ENCODE peak calls at places on chromosomes 4 and X, in eight cellular contexts. W, H, N, S, O, K, M and U are unnamed samples.
A peak's percentile ranks its signal among the peaks of the same experiment; 100 is the strongest.

GRCh38 chr4:55175779-55176231 is 50.4 kb upstream of the KDR start:
- DNase-seq in M (peak; percentile 1), N (no peak), W (no peak), S (no peak), K (peak; percentile 61), H (peak; percentile 29), O (no peak), U (peak; percentile 80)

GRCh38 chr4:2244947-2245786 is 3.2 kb upstream of the HAUS3 start:
- DNase-seq in N (no peak), O (no peak), K (no peak), H (no peak), S (no peak), W (peak; percentile 6), M (no peak), U (no peak)

GRCh38 chr4:99645638-99646037 is 12.0 kb downstream of the C4orf54 start:
- DNase-seq in W (no peak), N (no peak), H (peak; percentile 9), K (no peak), O (no peak), M (no peak), S (peak; percentile 24), U (no peak)

GRCh38 chrX:83819304-83819703 is 41.6 kb upstream of the CYLC1 start:
- DNase-seq in O (no peak), W (no peak), M (peak; percentile 16), S (no peak), H (no peak), N (peak; percentile 1), K (no peak), U (no peak)

GRCh38 chr4:74219241-74219640 is 61.3 kb downstream of the MTHFD2L start:
- DNase-seq in K (no peak), W (no peak), N (no peak), H (no peak), O (no peak), M (no peak), S (no peak), U (no peak)

GRCh38 chr4:110458494-110459266 is 17.3 kb upstream of the ENPEP start:
- DNase-seq in H (no peak), W (no peak), O (no peak), M (no peak), N (no peak), S (no peak), K (no peak), U (no peak)

GRCh38 chr4:833156-833555 is 7.2 kb upstream of the CPLX1 start:
- DNase-seq in W (no peak), S (peak; percentile 72), H (no peak), K (no peak), M (no peak), O (no peak), N (no peak), U (no peak)

GRCh38 chr4:6913350-6913749 is 3.7 kb downstream of the TBC1D14 start:
- DNase-seq in H (no peak), M (no peak), S (no peak), K (no peak), O (no peak), W (no peak), N (no peak), U (no peak)

GRCh38 chr4:111689214-111689613 is 456.0 kb upstream of the FAM241A start:
- DNase-seq in M (peak; percentile 18), S (no peak), W (no peak), H (peak; percentile 51), N (no peak), O (no peak), K (peak; percentile 34), U (peak; percentile 84)

GRCh38 chrX:40912166-40912565 is 173.1 kb upstream of the USP9X start:
- DNase-seq in M (no peak), S (no peak), H (no peak), O (no peak), W (no peak), N (no peak), K (no peak), U (no peak)

GRCh38 chrX:132423323-132423722 is 65.5 kb downstream of the MBNL3 start:
- DNase-seq in S (no peak), N (no peak), K (no peak), O (no peak), M (no peak), H (no peak), W (no peak), U (no peak)

GRCh38 chr4:126375462-126376054 is 1060.8 kb downstream of the FAT4 start:
- DNase-seq in K (peak; percentile 29), W (no peak), S (no peak), M (no peak), H (peak; percentile 26), N (no peak), O (no peak), U (peak; percentile 1)

GRCh38 chr4:126071346-126072333 is 756.9 kb downstream of the FAT4 start:
- DNase-seq in H (peak; percentile 89), M (no peak), K (peak; percentile 87), W (no peak), N (no peak), S (no peak), O (peak; percentile 54), U (peak; percentile 86)

GRCh38 chr4:37244583-37245390 is at the start of gene NWD2:
- DNase-seq in H (no peak), N (peak; percentile 74), S (peak; percentile 12), K (peak; percentile 6), O (no peak), M (no peak), W (peak; percentile 35), U (no peak)

GRCh38 chrX:41481264-41482109 is 34.3 kb downstream of the NYX start:
- DNase-seq in N (peak; percentile 50), K (no peak), O (no peak), M (peak; percentile 30), W (peak; percentile 62), S (no peak), H (no peak), U (peak; percentile 18)

GRCh38 chr4:155966171-155966570 is 12.5 kb upstream of the CTSO start:
- DNase-seq in H (no peak), M (no peak), N (no peak), K (no peak), S (no peak), W (no peak), O (no peak), U (no peak)

GRCh38 chr4:76987153-76987562 is 37.6 kb downstream of the SEPTIN11 start:
- DNase-seq in N (no peak), H (peak; percentile 99), K (peak; percentile 98), W (no peak), S (no peak), M (no peak), O (peak; percentile 27), U (peak; percentile 99)

GRCh38 chr4:40038972-40039371 is 17.7 kb upstream of the N4BP2 start:
- DNase-seq in O (no peak), M (no peak), N (no peak), H (peak; percentile 8), S (no peak), W (no peak), K (no peak), U (peak; percentile 72)

GRCh38 chr4:125323547-125324100 is 8.9 kb downstream of the FAT4 start:
- DNase-seq in O (no peak), H (peak; percentile 51), K (peak; percentile 79), W (no peak), N (peak; percentile 18), M (peak; percentile 9), S (no peak), U (peak; percentile 62)

DNA sequence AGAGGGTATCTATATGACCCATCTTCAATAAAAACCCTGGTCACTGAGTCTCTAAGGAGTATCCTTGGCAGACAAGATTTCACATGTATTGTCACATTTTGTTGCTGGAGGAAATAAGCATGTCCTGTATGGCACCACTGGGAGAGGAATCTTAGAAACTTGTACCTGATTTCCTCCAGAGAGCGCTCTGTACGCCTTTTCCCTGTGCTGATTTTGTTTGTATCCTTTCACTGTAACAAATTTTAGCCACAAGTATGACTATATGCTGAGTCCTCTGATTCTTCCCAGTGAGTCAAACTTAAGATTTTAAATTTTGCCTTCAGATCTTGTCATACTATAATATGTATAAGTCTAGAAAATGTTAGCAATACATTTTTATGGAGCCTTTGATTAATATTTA is 102.8 kb downstream of the ITIH6 start:
- DNase-seq in O (no peak), W (no peak), N (no peak), S (no peak), H (peak; percentile 1), K (peak; percentile 35), M (no peak), U (peak; percentile 23)
- TF ChIP-seq CTCF in O (no peak), W (no peak), N (peak; percentile 11), S (no peak), H (no peak), K (peak; percentile 21), M (no peak), U (no peak)

GRCh38 chrX:11666180-11666579 is 460 bp upstream of the ARHGAP6 start:
- DNase-seq in K (no peak), M (no peak), H (peak; percentile 33), N (peak; percentile 59), O (no peak), W (peak; percentile 30), S (no peak), U (no peak)

GRCh38 chrX:11667286-11667685 is 1.6 kb upstream of the ARHGAP6 start:
- DNase-seq in K (no peak), M (no peak), N (no peak), H (no peak), W (no peak), O (no peak), S (no peak), U (no peak)

GRCh38 chrX:11665144-11666040 is at the start of gene ARHGAP6:
- DNase-seq in N (peak; percentile 71), H (peak; percentile 77), K (peak; percentile 53), M (peak; percentile 30), O (no peak), S (no peak), W (peak; percentile 35), U (peak; percentile 73)

GRCh38 chrX:11664211-11664888 is 1.4 kb downstream of the ARHGAP6 start:
- DNase-seq in O (no peak), W (peak; percentile 49), M (no peak), N (peak; percentile 31), K (peak; percentile 32), S (no peak), H (no peak), U (no peak)

DNA sequence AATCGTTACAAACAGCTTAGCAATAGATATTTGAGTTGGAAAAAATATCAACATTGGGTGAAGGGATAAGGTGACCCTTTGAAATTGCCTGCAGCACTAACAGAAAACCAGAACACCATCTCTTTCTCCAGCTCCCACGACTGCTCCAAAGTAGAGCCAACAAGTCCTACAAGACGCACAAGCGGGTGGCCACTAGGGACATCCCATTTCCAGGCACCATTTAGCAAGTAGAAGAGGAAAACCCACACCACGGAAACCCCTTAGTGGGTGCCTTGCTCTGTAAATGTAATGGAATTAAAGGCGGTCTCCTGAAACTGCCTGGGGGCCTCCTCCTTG is 1.9 kb downstream of the ARHGAP6 start:
- DNase-seq in S (no peak), M (peak; percentile 2), O (no peak), K (no peak), N (peak; percentile 6), H (peak; percentile 22), W (no peak), U (no peak)
- TF ChIP-seq CTCF in S (no peak), M (no peak), O (no peak), K (no peak), N (peak; percentile 15), H (peak; percentile 27), W (no peak), U (no peak)

GRCh38 chrX:38985375-38985774 is 184.1 kb downstream of the MID1IP1 start:
- DNase-seq in H (peak; percentile 36), M (peak; percentile 19), O (no peak), K (peak; percentile 30), N (no peak), S (peak; percentile 17), W (peak; percentile 50), U (peak; percentile 36)
- TF ChIP-seq CTCF in H (no peak), M (peak; percentile 27), O (no peak), K (peak; percentile 28), N (peak; percentile 16), S (no peak), W (no peak), U (peak; percentile 24)

GRCh38 chrX:131139072-131139471 is 80.9 kb downstream of the ARHGAP36 start:
- DNase-seq in M (no peak), N (no peak), K (no peak), O (no peak), H (no peak), S (no peak), W (no peak), U (no peak)
- TF ChIP-seq CTCF in M (no peak), N (no peak), K (no peak), O (no peak), H (no peak), S (no peak), W (no peak), U (no peak)